ENCODE peak calls at places on chromosome 11, in six cellular contexts. T is activated CD4-positive, alpha-beta T cell treated with anti-CD3 and anti-CD28 coated beads for 36 hours; S is stimulated activated CD8-positive, alpha-beta memory T cell treated with anti-CD3 and anti-CD28 coated beads, Interleukin-4, amount 100 ng/mL, for 4 hours; P is fibroblast of villous mesenchyme; H is immature natural killer cell; Y is GM12891. N is an unnamed sample.

GRCh38 chr11:128939591-128939990 is 3.1 kb downstream of the TP53AIP1 start:
- DNase-seq in T (no peak), S (no peak), P (no peak), H (no peak), Y (no peak), N (no peak)

GRCh38 chr11:62138630-62139425 is 15.0 kb downstream of the INCENP start:
- DNase-seq in T (no peak), S (no peak), P (no peak), H (no peak), Y (no peak), N (no peak)

GRCh38 chr11:36500315-36500721 is 9.8 kb downstream of the TRAF6 start:
- DNase-seq in T (no peak), S (no peak), P (peak), H (no peak), Y (peak), N (peak)

GRCh38 chr11:46352063-46352841 is 5.0 kb downstream of the DGKZ start:
- DNase-seq in T (peak), S (peak), P (no peak), H (peak), Y (peak), N (peak)

GRCh38 chr11:110857885-110858555 is 145.8 kb upstream of the ARHGAP20 start:
- DNase-seq in T (no peak), S (no peak), P (peak), H (no peak), Y (no peak), N (no peak)

GRCh38 chr11:114209904-114210303 is 86.3 kb upstream of the NNMT start:
- DNase-seq in T (no peak), S (no peak), P (no peak), H (no peak), Y (no peak), N (no peak)

GRCh38 chr11:65208785-65209710 is 27.3 kb downstream of the CAPN1 start:
- DNase-seq in T (no peak), S (no peak), P (no peak), H (no peak), Y (no peak), N (no peak)

GRCh38 chr11:109423860-109424190 is 1.8 kb downstream of the C11orf87 start:
- DNase-seq in T (no peak), S (no peak), P (no peak), H (no peak), Y (no peak), N (no peak)

GRCh38 chr11:126790550-126790981 is 210.0 kb downstream of the KIRREL3 start:
- DNase-seq in T (no peak), S (no peak), P (peak), H (no peak), Y (no peak), N (no peak)

GRCh38 chr11:128733440-128734115 is 39.7 kb downstream of the FLI1 start:
- DNase-seq in T (peak), S (no peak), P (peak), H (no peak), Y (no peak), N (peak)

GRCh38 chr11:61163714-61164609 is 2.7 kb upstream of the VPS37C start:
- DNase-seq in T (peak), S (no peak), P (no peak), H (no peak), Y (no peak), N (peak)

GRCh38 chr11:78131956-78132355 is 7.5 kb downstream of the ALG8 start:
- DNase-seq in T (no peak), S (no peak), P (no peak), H (no peak), Y (no peak), N (no peak)

GRCh38 chr11:49208006-49208721 is at the start of gene FOLH1:
- DNase-seq in T (peak), S (no peak), P (no peak), H (no peak), Y (peak), N (peak)

GRCh38 chr11:86816251-86816726 is 15.9 kb downstream of the PRSS23 start:
- DNase-seq in T (no peak), S (no peak), P (peak), H (no peak), Y (no peak), N (no peak)

GRCh38 chr11:29641201-29641600 is 375.6 kb downstream of the KCNA4 start:
- DNase-seq in T (no peak), S (no peak), P (no peak), H (no peak), Y (no peak), N (no peak)

GRCh38 chr11:79953629-79954028 is 512.8 kb upstream of the TENM4 start:
- DNase-seq in T (no peak), S (no peak), P (no peak), H (no peak), Y (no peak), N (no peak)

GRCh38 chr11:36265793-36266628 is 23.2 kb downstream of the COMMD9 start:
- DNase-seq in T (peak), S (peak), P (peak), H (peak), Y (peak), N (peak)

GRCh38 chr11:1338201-1339065 is 29.0 kb upstream of the TOLLIP start:
- DNase-seq in T (no peak), S (no peak), P (no peak), H (no peak), Y (no peak), N (no peak)

GRCh38 chr11:94674005-94674491 is 94.1 kb upstream of the AMOTL1 start:
- DNase-seq in T (no peak), S (no peak), P (no peak), H (no peak), Y (no peak), N (no peak)

GRCh38 chr11:46601129-46601528 is 7.3 kb upstream of the AMBRA1 start:
- DNase-seq in T (no peak), S (no peak), P (peak), H (no peak), Y (no peak), N (no peak)

GRCh38 chr11:46948378-46949131 is 12.0 kb downstream of the CSTPP1 start:
- DNase-seq in T (no peak), S (no peak), P (peak), H (no peak), Y (no peak), N (no peak)

GRCh38 chr11:7677071-7677470 is 3.8 kb upstream of the CYB5R2 start:
- DNase-seq in T (no peak), S (no peak), P (peak), H (no peak), Y (no peak), N (no peak)

GRCh38 chr11:112163875-112164521 is at the start of gene IL18:
- DNase-seq in T (no peak), S (no peak), P (peak), H (peak), Y (no peak), N (no peak)

GRCh38 chr11:11581493-11581880 is 40.3 kb downstream of the GALNT18 start:
- DNase-seq in T (no peak), S (no peak), P (no peak), H (no peak), Y (no peak), N (no peak)

GRCh38 chr11:61353109-61354067 is 8.3 kb downstream of the CYB561A3 start:
- DNase-seq in T (no peak), S (no peak), P (no peak), H (no peak), Y (no peak), N (no peak)

GRCh38 chr11:43868852-43869567 is 11.6 kb upstream of the ALKBH3 start:
- DNase-seq in T (peak), S (peak), P (peak), H (peak), Y (peak), N (peak)

GRCh38 chr11:8091671-8092070 is 10.7 kb downstream of the TUB start:
- DNase-seq in T (no peak), S (no peak), P (no peak), H (no peak), Y (no peak), N (no peak)

GRCh38 chr11:118789501-118790356 is 1.2 kb downstream of the DDX6 start:
- DNase-seq in T (peak), S (peak), P (peak), H (peak), Y (no peak), N (peak)

GRCh38 chr11:118622376-118623290 is 15.2 kb downstream of the PHLDB1 start:
- DNase-seq in T (no peak), S (no peak), P (peak), H (no peak), Y (no peak), N (no peak)

GRCh38 chr11:128346808-128347207 is 240.6 kb downstream of the ETS1 start:
- DNase-seq in T (peak), S (no peak), P (no peak), H (no peak), Y (no peak), N (no peak)

GRCh38 chr11:46275964-46276641 is 1.4 kb upstream of the CREB3L1 start:
- DNase-seq in T (no peak), S (no peak), P (peak), H (no peak), Y (no peak), N (no peak)

GRCh38 chr11:72652871-72653615 is 21.2 kb downstream of the PDE2A start:
- DNase-seq in T (no peak), S (no peak), P (no peak), H (no peak), Y (no peak), N (no peak)

GRCh38 chr11:68666854-68667253 is 17.5 kb upstream of the GAL start:
- DNase-seq in T (no peak), S (no peak), P (no peak), H (no peak), Y (no peak), N (no peak)

GRCh38 chr11:69280451-69280850 is 13.5 kb upstream of the MYEOV start:
- DNase-seq in T (no peak), S (no peak), P (peak), H (no peak), Y (no peak), N (no peak)

GRCh38 chr11:78812513-78813293 is 238.0 kb upstream of the NARS2 start:
- DNase-seq in T (no peak), S (no peak), P (no peak), H (no peak), Y (no peak), N (no peak)

N was measured in GM20000.